ENCODE peak calls at places on chromosomes 1 and 21, in four cellular contexts. G is fibroblast of the aortic adventitia, J is esophagus squamous epithelium, X is mucosa of gallbladder. D is an unnamed sample.

GRCh38 chr1:230797376-230798186 is 50.4 kb downstream of the CAPN9 start:
- DNase-seq in J (no peak), X (peak; percentile 66), G (peak; percentile 85), D (no peak)

GRCh38 chr1:23470282-23471070 is 13.5 kb downstream of the ASAP3 start:
- DNase-seq in G (peak; percentile 97), J (no peak), X (peak; percentile 13), D (no peak)

GRCh38 chr1:11413907-11414495 is 65.0 kb upstream of the DISP3 start:
- DNase-seq in G (no peak), X (no peak), J (no peak), D (no peak)

GRCh38 chr21:45257673-45258341 is 29.9 kb downstream of the POFUT2 start:
- DNase-seq in G (no peak), X (no peak), J (no peak), D (no peak)

GRCh38 chr1:55690366-55690765 is 475.2 kb upstream of the USP24 start:
- DNase-seq in J (no peak), G (peak; percentile 58), X (no peak), D (no peak)

GRCh38 chr1:205800470-205800869 is 12.5 kb downstream of the SLC41A1 start:
- DNase-seq in G (no peak), J (no peak), X (no peak), D (no peak)

GRCh38 chr1:230158422-230159291 is 91.6 kb downstream of the GALNT2 start:
- DNase-seq in X (no peak), G (no peak), J (no peak), D (no peak)

GRCh38 chr1:211326528-211327340 is at the start of gene TRAF5:
- DNase-seq in J (no peak), X (peak; percentile 40), G (peak; percentile 59), D (no peak)

GRCh38 chr1:17212487-17213121 is 7.7 kb downstream of the PADI1 start:
- DNase-seq in G (peak; percentile 64), X (peak; percentile 31), J (no peak), D (no peak)

GRCh38 chr1:185966487-185966886 is 232.3 kb downstream of the HMCN1 start:
- DNase-seq in J (no peak), G (peak; percentile 25), X (no peak), D (no peak)

GRCh38 chr1:53180226-53180625 is 16.4 kb upstream of the CPT2 start:
- DNase-seq in J (no peak), G (peak; percentile 86), X (no peak), D (no peak)

GRCh38 chr1:27011058-27011764 is 1.4 kb downstream of the TENT5B start:
- DNase-seq in G (peak; percentile 65), J (no peak), X (peak; percentile 58), D (no peak)

GRCh38 chr1:163069142-163069541 is at the start of gene RGS4:
- DNase-seq in X (peak; percentile 51), G (peak; percentile 99), J (no peak), D (no peak)

GRCh38 chr1:174194451-174194850 is 35.1 kb downstream of the RABGAP1L start:
- DNase-seq in G (no peak), X (no peak), J (no peak), D (no peak)

GRCh38 chr1:208280184-208280583 is 36.0 kb upstream of the PLXNA2 start:
- DNase-seq in J (no peak), X (no peak), G (no peak), D (no peak)

GRCh38 chr1:160708118-160708517 is 3.5 kb downstream of the CD48 start:
- DNase-seq in J (no peak), G (no peak), X (no peak), D (peak; percentile 78)

GRCh38 chr1:156896490-156897033 is 3.0 kb downstream of the PEAR1 start:
- DNase-seq in X (no peak), J (no peak), G (peak; percentile 91), D (no peak)

GRCh38 chr1:234544094-234544579 is 65.2 kb upstream of the TARBP1 start:
- DNase-seq in G (peak; percentile 98), J (no peak), X (peak; percentile 84), D (no peak)

GRCh38 chr1:30318413-30318812 is 405.0 kb downstream of the MATN1 start:
- DNase-seq in X (no peak), G (no peak), J (no peak), D (no peak)

GRCh38 chr1:240484804-240485441 is 127.0 kb downstream of the GREM2 start:
- DNase-seq in J (no peak), G (no peak), X (no peak), D (no peak)

GRCh38 chr1:7469255-7469938 is 301.7 kb upstream of the VAMP3 start:
- DNase-seq in G (peak; percentile 73), J (no peak), X (no peak), D (no peak)

GRCh38 chr1:154961207-154961496 is 430 bp downstream of the PYGO2 start:
- DNase-seq in X (peak; percentile 59), J (no peak), G (no peak), D (no peak)

GRCh38 chr1:175070818-175071217 is 3.2 kb downstream of the TNN start:
- DNase-seq in G (no peak), X (no peak), J (no peak), D (no peak)

GRCh38 chr21:38067086-38067739 is 151.0 kb upstream of the KCNJ6 start:
- DNase-seq in X (no peak), J (no peak), G (peak; percentile 6), D (no peak)

D was measured in SIG-M5.